ENCODE peak calls at places on chromosomes 4 and X, in nine cellular contexts. V is activated naive CD4-positive, alpha-beta T cell treated with Interleukin-2 at 50 U/mL for 16 hours; Z is mammary epithelial cell; B is EL; O is HEK293T; J is H54; P is mucosa of descending colon; U is HT1080; A is activated CD4-positive, alpha-beta T cell treated with anti-CD3 and anti-CD28 coated beads, Interleukin-2, amount 50 U/mL, for 24 hours. H is an unnamed sample.

GRCh38 chr4:8199594-8200301 is 658 bp downstream of the SH3TC1 start:
- DNase-seq in V (peak), Z (peak), B (no peak), O (no peak), J (no peak), P (peak), U (no peak), A (no peak), H (peak)

GRCh38 chr4:163527172-163527571 is 32.7 kb downstream of the TMA16 start:
- DNase-seq in V (no peak), Z (no peak), B (no peak), O (no peak), J (no peak), P (no peak), U (no peak), A (no peak), H (no peak)

GRCh38 chr4:32393806-32394205 is 1673.6 kb downstream of the PCDH7 start:
- DNase-seq in V (no peak), Z (no peak), B (no peak), O (no peak), J (no peak), P (no peak), U (no peak), A (no peak), H (no peak)

GRCh38 chrX:132986556-132986955 is 28.1 kb upstream of the HS6ST2 start:
- DNase-seq in V (no peak), Z (no peak), B (no peak), O (no peak), J (no peak), P (no peak), U (no peak), A (no peak), H (no peak)

GRCh38 chr4:139555705-139556070 is 331 bp downstream of the SETD7 start:
- DNase-seq in V (no peak), Z (no peak), B (no peak), O (no peak), J (no peak), P (peak), U (no peak), A (no peak), H (peak)

GRCh38 chrX:378443-378842 is 8.3 kb downstream of the PPP2R3B start:
- DNase-seq in V (no peak), Z (no peak), B (no peak), O (no peak), J (no peak), P (no peak), U (no peak), A (no peak), H (no peak)

GRCh38 chr4:84503495-84504437 is 4.7 kb upstream of the NKX6-1 start:
- DNase-seq in V (no peak), Z (peak), B (peak), O (peak), J (peak), P (no peak), U (peak), A (no peak), H (peak)

GRCh38 chrX:120795301-120795700 is 80.4 kb downstream of the CT47B1 start:
- DNase-seq in V (no peak), Z (no peak), B (peak), O (no peak), J (no peak), P (no peak), U (no peak), A (no peak), H (no peak)

GRCh38 chr4:89724716-89725115 is 112.2 kb downstream of the SNCA start:
- DNase-seq in V (no peak), Z (peak), B (peak), O (no peak), J (no peak), P (no peak), U (peak), A (no peak), H (no peak)